ENCODE peak calls at places on chromosomes 2 and 18, in six cellular contexts. B, J, W, G, U and P are unnamed samples.

GRCh38 chr18:2337552-2338141 is 233.7 kb downstream of the METTL4 start:
- DNase-seq in B (peak), J (peak), W (no peak), G (peak), U (no peak), P (no peak)

GRCh38 chr2:225668606-225669266 is 269.2 kb downstream of the NYAP2 start:
- DNase-seq in B (no peak), J (no peak), W (no peak), G (peak), U (peak), P (peak)

GRCh38 chr18:58541137-58541788 is 87.6 kb downstream of the ALPK2 start:
- DNase-seq in B (no peak), J (peak), W (peak), G (peak), U (no peak), P (no peak)

GRCh38 chr2:233892793-233893192 is 24.4 kb upstream of the TRPM8 start:
- DNase-seq in B (no peak), J (no peak), W (no peak), G (no peak), U (no peak), P (no peak)

GRCh38 chr2:99169534-99169933 is 11.3 kb downstream of the MITD1 start:
- DNase-seq in B (no peak), J (no peak), W (no peak), G (no peak), U (no peak), P (no peak)

GRCh38 chr2:223528036-223528435 is 74.1 kb downstream of the SCG2 start:
- DNase-seq in B (no peak), J (no peak), W (no peak), G (no peak), U (no peak), P (no peak)

GRCh38 chr2:215870088-215870490 is 143.3 kb downstream of the MREG start:
- DNase-seq in B (no peak), J (no peak), W (peak), G (no peak), U (no peak), P (no peak)

GRCh38 chr2:152584301-152584700 is 133.0 kb downstream of the PRPF40A start:
- DNase-seq in B (no peak), J (no peak), W (no peak), G (no peak), U (no peak), P (no peak)

GRCh38 chr2:239953418-239954061 is 71.6 kb downstream of the NDUFA10 start:
- DNase-seq in B (no peak), J (no peak), W (no peak), G (no peak), U (no peak), P (no peak)

GRCh38 chr18:37634516-37634915 is 68.9 kb upstream of the CELF4 start:
- DNase-seq in B (no peak), J (no peak), W (no peak), G (no peak), U (no peak), P (no peak)

GRCh38 chr2:33522571-33522970 is 46.1 kb downstream of the RASGRP3 start:
- DNase-seq in B (no peak), J (no peak), W (no peak), G (no peak), U (no peak), P (no peak)

GRCh38 chr18:32049393-32050161 is 31.0 kb downstream of the RNF125 start:
- DNase-seq in B (peak), J (peak), W (no peak), G (peak), U (no peak), P (no peak)

GRCh38 chr2:214310319-214310718 is 100.5 kb upstream of the VWC2L start:
- DNase-seq in B (no peak), J (no peak), W (peak), G (no peak), U (no peak), P (no peak)

GRCh38 chr2:188966079-188966571 is 8.0 kb upstream of the COL3A1 start:
- DNase-seq in B (no peak), J (no peak), W (no peak), G (no peak), U (no peak), P (no peak)

GRCh38 chr2:226794077-226794670 is 5.4 kb downstream of the IRS1 start:
- DNase-seq in B (no peak), J (no peak), W (no peak), G (no peak), U (no peak), P (no peak)

GRCh38 chr2:200829258-200829655 is 17.5 kb downstream of the BZW1 start:
- DNase-seq in B (no peak), J (no peak), W (no peak), G (no peak), U (no peak), P (no peak)

GRCh38 chr2:2692599-2693389 is 361.7 kb upstream of the MYT1L start:
- DNase-seq in B (no peak), J (no peak), W (no peak), G (no peak), U (no peak), P (no peak)

GRCh38 chr2:45009928-45010705 is 865 bp upstream of the SIX2 start:
- DNase-seq in B (no peak), J (no peak), W (peak), G (no peak), U (no peak), P (peak)

GRCh38 chr2:19797871-19798270 is 103.9 kb downstream of the TTC32 start:
- DNase-seq in B (no peak), J (no peak), W (no peak), G (no peak), U (no peak), P (no peak)

GRCh38 chr2:162065767-162066166 is 8.2 kb downstream of the DPP4 start:
- DNase-seq in B (no peak), J (no peak), W (no peak), G (no peak), U (no peak), P (no peak)

GRCh38 chr18:62564044-62564443 is 41.2 kb downstream of the ZCCHC2 start:
- DNase-seq in B (no peak), J (no peak), W (no peak), G (no peak), U (no peak), P (no peak)

GRCh38 chr2:218882866-218883366 is 2.3 kb downstream of the WNT10A start:
- DNase-seq in B (no peak), J (no peak), W (no peak), G (no peak), U (no peak), P (no peak)

GRCh38 chr2:121735520-121736074 is 1.1 kb downstream of the NIFK start:
- DNase-seq in B (no peak), J (no peak), W (no peak), G (no peak), U (no peak), P (no peak)

GRCh38 chr2:42044939-42045338 is 2.9 kb upstream of the PKDCC start:
- DNase-seq in B (no peak), J (no peak), W (no peak), G (no peak), U (no peak), P (no peak)

GRCh38 chr2:68909793-68910674 is 38.8 kb upstream of the BMP10 start:
- DNase-seq in B (peak), J (peak), W (peak), G (peak), U (peak), P (peak)

GRCh38 chr2:85106489-85107180 is 26.6 kb upstream of the TCF7L1 start:
- DNase-seq in B (no peak), J (no peak), W (no peak), G (no peak), U (no peak), P (no peak)

GRCh38 chr2:191264647-191265079 is 19.5 kb downstream of the MYO1B start:
- DNase-seq in B (no peak), J (no peak), W (no peak), G (no peak), U (no peak), P (no peak)

GRCh38 chr2:238761802-238762373 is 86.0 kb upstream of the TWIST2 start:
- DNase-seq in B (no peak), J (no peak), W (peak), G (no peak), U (no peak), P (no peak)

GRCh38 chr2:54206596-54206995 is 49.4 kb downstream of the TSPYL6 start:
- DNase-seq in B (no peak), J (no peak), W (no peak), G (no peak), U (peak), P (no peak)

GRCh38 chr2:20590704-20591515 is 60.0 kb downstream of the HS1BP3 start:
- DNase-seq in B (no peak), J (no peak), W (no peak), G (no peak), U (no peak), P (no peak)

GRCh38 chr18:36302676-36303075 is 5.2 kb downstream of the FHOD3 start:
- DNase-seq in B (no peak), J (no peak), W (no peak), G (no peak), U (no peak), P (no peak)